ENCODE peak calls at places on chromosome 9, in six cellular contexts. One of them, this sample, is unnamed.

GRCh38 chr9:135075234-135076142 is 12.0 kb upstream of the OLFM1 start:
- DNase-seq in islet precursor cell: peak; percentile 69
- DNase-seq in activated T-helper 9 cell treated with anti-CD3 and anti-CD28 coated beads, Interleukin-2, amount 50 U/mL, for 16 hours: no peak
- DNase-seq in GM13977: no peak
- DNase-seq in left ventricle myocardium superior: peak; percentile 80
- DNase-seq in HT1080: no peak
- DNase-seq in this sample: no peak

GRCh38 chr9:107242073-107243063 is 40.7 kb upstream of the RAD23B start:
- DNase-seq in islet precursor cell: no peak
- DNase-seq in activated T-helper 9 cell treated with anti-CD3 and anti-CD28 coated beads, Interleukin-2, amount 50 U/mL, for 16 hours: no peak
- DNase-seq in GM13977: no peak
- DNase-seq in left ventricle myocardium superior: no peak
- DNase-seq in HT1080: peak; percentile 56
- DNase-seq in this sample: no peak

GRCh38 chr9:113446323-113446740 is 17.2 kb upstream of the RGS3 start:
- DNase-seq in islet precursor cell: no peak
- DNase-seq in activated T-helper 9 cell treated with anti-CD3 and anti-CD28 coated beads, Interleukin-2, amount 50 U/mL, for 16 hours: no peak
- DNase-seq in GM13977: peak; percentile 81
- DNase-seq in left ventricle myocardium superior: no peak
- DNase-seq in HT1080: peak; percentile 59
- DNase-seq in this sample: peak; percentile 51

GRCh38 chr9:36759976-36760375 is 187.3 kb downstream of the MELK start:
- DNase-seq in islet precursor cell: no peak
- DNase-seq in activated T-helper 9 cell treated with anti-CD3 and anti-CD28 coated beads, Interleukin-2, amount 50 U/mL, for 16 hours: no peak
- DNase-seq in GM13977: no peak
- DNase-seq in left ventricle myocardium superior: no peak
- DNase-seq in HT1080: no peak
- DNase-seq in this sample: no peak

GRCh38 chr9:113511047-113511521 is 47.6 kb downstream of the RGS3 start:
- DNase-seq in islet precursor cell: no peak
- DNase-seq in activated T-helper 9 cell treated with anti-CD3 and anti-CD28 coated beads, Interleukin-2, amount 50 U/mL, for 16 hours: no peak
- DNase-seq in GM13977: no peak
- DNase-seq in left ventricle myocardium superior: peak; percentile 85
- DNase-seq in HT1080: no peak
- DNase-seq in this sample: no peak

GRCh38 chr9:97518909-97519307 is 17.4 kb downstream of the TMOD1 start:
- DNase-seq in islet precursor cell: peak; percentile 68
- DNase-seq in activated T-helper 9 cell treated with anti-CD3 and anti-CD28 coated beads, Interleukin-2, amount 50 U/mL, for 16 hours: no peak
- DNase-seq in GM13977: no peak
- DNase-seq in left ventricle myocardium superior: no peak
- DNase-seq in HT1080: peak; percentile 83
- DNase-seq in this sample: peak; percentile 40

GRCh38 chr9:4117835-4118610 is 181.8 kb downstream of the GLIS3 start:
- DNase-seq in islet precursor cell: no peak
- DNase-seq in activated T-helper 9 cell treated with anti-CD3 and anti-CD28 coated beads, Interleukin-2, amount 50 U/mL, for 16 hours: peak; percentile 25
- DNase-seq in GM13977: peak; percentile 69
- DNase-seq in left ventricle myocardium superior: peak; percentile 37
- DNase-seq in HT1080: no peak
- DNase-seq in this sample: no peak

GRCh38 chr9:19748278-19749126 is 40.3 kb downstream of the SLC24A2 start:
- DNase-seq in islet precursor cell: no peak
- DNase-seq in activated T-helper 9 cell treated with anti-CD3 and anti-CD28 coated beads, Interleukin-2, amount 50 U/mL, for 16 hours: no peak
- DNase-seq in GM13977: no peak
- DNase-seq in left ventricle myocardium superior: no peak
- DNase-seq in HT1080: peak; percentile 79
- DNase-seq in this sample: peak; percentile 26

GRCh38 chr9:130041648-130042405 is 1.2 kb downstream of the FNBP1 start:
- DNase-seq in islet precursor cell: peak; percentile 61
- DNase-seq in activated T-helper 9 cell treated with anti-CD3 and anti-CD28 coated beads, Interleukin-2, amount 50 U/mL, for 16 hours: no peak
- DNase-seq in GM13977: no peak
- DNase-seq in left ventricle myocardium superior: peak; percentile 39
- DNase-seq in HT1080: peak; percentile 25
- DNase-seq in this sample: peak; percentile 26

GRCh38 chr9:91376239-91376638 is 14.5 kb upstream of the AUH start:
- DNase-seq in islet precursor cell: no peak
- DNase-seq in activated T-helper 9 cell treated with anti-CD3 and anti-CD28 coated beads, Interleukin-2, amount 50 U/mL, for 16 hours: no peak
- DNase-seq in GM13977: no peak
- DNase-seq in left ventricle myocardium superior: no peak
- DNase-seq in HT1080: no peak
- DNase-seq in this sample: no peak

GRCh38 chr9:104860280-104860679 is 67.7 kb downstream of the ABCA1 start:
- DNase-seq in islet precursor cell: no peak
- DNase-seq in activated T-helper 9 cell treated with anti-CD3 and anti-CD28 coated beads, Interleukin-2, amount 50 U/mL, for 16 hours: no peak
- DNase-seq in GM13977: no peak
- DNase-seq in left ventricle myocardium superior: no peak
- DNase-seq in HT1080: no peak
- DNase-seq in this sample: no peak

GRCh38 chr9:133306242-133307194 is 29.5 kb downstream of the SURF6 start:
- DNase-seq in islet precursor cell: no peak
- DNase-seq in activated T-helper 9 cell treated with anti-CD3 and anti-CD28 coated beads, Interleukin-2, amount 50 U/mL, for 16 hours: no peak
- DNase-seq in GM13977: no peak
- DNase-seq in left ventricle myocardium superior: no peak
- DNase-seq in HT1080: peak; percentile 62
- DNase-seq in this sample: no peak

GRCh38 chr9:137479315-137479861 is 20.3 kb upstream of the NSMF start:
- DNase-seq in islet precursor cell: no peak
- DNase-seq in activated T-helper 9 cell treated with anti-CD3 and anti-CD28 coated beads, Interleukin-2, amount 50 U/mL, for 16 hours: no peak
- DNase-seq in GM13977: no peak
- DNase-seq in left ventricle myocardium superior: peak; percentile 5
- DNase-seq in HT1080: no peak
- DNase-seq in this sample: no peak

GRCh38 chr9:113857875-113858274 is 18.2 kb upstream of the ZNF618 start:
- DNase-seq in islet precursor cell: no peak
- DNase-seq in activated T-helper 9 cell treated with anti-CD3 and anti-CD28 coated beads, Interleukin-2, amount 50 U/mL, for 16 hours: no peak
- DNase-seq in GM13977: no peak
- DNase-seq in left ventricle myocardium superior: no peak
- DNase-seq in HT1080: no peak
- DNase-seq in this sample: no peak

GRCh38 chr9:81687521-81688261 is 1.7 kb downstream of the TLE1 start:
- DNase-seq in islet precursor cell: peak; percentile 64
- DNase-seq in activated T-helper 9 cell treated with anti-CD3 and anti-CD28 coated beads, Interleukin-2, amount 50 U/mL, for 16 hours: no peak
- DNase-seq in GM13977: peak; percentile 25
- DNase-seq in left ventricle myocardium superior: peak; percentile 63
- DNase-seq in HT1080: peak; percentile 40
- DNase-seq in this sample: peak; percentile 44

GRCh38 chr9:2413196-2413840 is 208.3 kb upstream of the VLDLR start:
- DNase-seq in islet precursor cell: no peak
- DNase-seq in activated T-helper 9 cell treated with anti-CD3 and anti-CD28 coated beads, Interleukin-2, amount 50 U/mL, for 16 hours: no peak
- DNase-seq in GM13977: no peak
- DNase-seq in left ventricle myocardium superior: no peak
- DNase-seq in HT1080: no peak
- DNase-seq in this sample: no peak

GRCh38 chr9:122498883-122499288 is 11.7 kb upstream of the OR1J2 start:
- DNase-seq in islet precursor cell: peak; percentile 94
- DNase-seq in activated T-helper 9 cell treated with anti-CD3 and anti-CD28 coated beads, Interleukin-2, amount 50 U/mL, for 16 hours: no peak
- DNase-seq in GM13977: peak; percentile 32
- DNase-seq in left ventricle myocardium superior: no peak
- DNase-seq in HT1080: peak; percentile 36
- DNase-seq in this sample: peak; percentile 82

GRCh38 chr9:123806829-123807228 is 123.1 kb downstream of the DENND1A start:
- DNase-seq in islet precursor cell: no peak
- DNase-seq in activated T-helper 9 cell treated with anti-CD3 and anti-CD28 coated beads, Interleukin-2, amount 50 U/mL, for 16 hours: no peak
- DNase-seq in GM13977: no peak
- DNase-seq in left ventricle myocardium superior: no peak
- DNase-seq in HT1080: no peak
- DNase-seq in this sample: no peak

GRCh38 chr9:83060557-83060956 is 2.4 kb downstream of the RASEF start:
- DNase-seq in islet precursor cell: no peak
- DNase-seq in activated T-helper 9 cell treated with anti-CD3 and anti-CD28 coated beads, Interleukin-2, amount 50 U/mL, for 16 hours: no peak
- DNase-seq in GM13977: no peak
- DNase-seq in left ventricle myocardium superior: no peak
- DNase-seq in HT1080: no peak
- DNase-seq in this sample: no peak

GRCh38 chr9:35645736-35646582 is 4.8 kb downstream of the SIT1 start:
- DNase-seq in islet precursor cell: peak; percentile 83
- DNase-seq in activated T-helper 9 cell treated with anti-CD3 and anti-CD28 coated beads, Interleukin-2, amount 50 U/mL, for 16 hours: no peak
- DNase-seq in GM13977: peak; percentile 24
- DNase-seq in left ventricle myocardium superior: no peak
- DNase-seq in HT1080: no peak
- DNase-seq in this sample: peak; percentile 51

GRCh38 chr9:22244141-22245011 is 202.2 kb upstream of the DMRTA1 start:
- DNase-seq in islet precursor cell: peak; percentile 81
- DNase-seq in activated T-helper 9 cell treated with anti-CD3 and anti-CD28 coated beads, Interleukin-2, amount 50 U/mL, for 16 hours: no peak
- DNase-seq in GM13977: peak; percentile 36
- DNase-seq in left ventricle myocardium superior: no peak
- DNase-seq in HT1080: peak; percentile 62
- DNase-seq in this sample: peak; percentile 55

GRCh38 chr9:107866912-107867311 is 377.3 kb upstream of the KLF4 start:
- DNase-seq in islet precursor cell: no peak
- DNase-seq in activated T-helper 9 cell treated with anti-CD3 and anti-CD28 coated beads, Interleukin-2, amount 50 U/mL, for 16 hours: no peak
- DNase-seq in GM13977: no peak
- DNase-seq in left ventricle myocardium superior: no peak
- DNase-seq in HT1080: no peak
- DNase-seq in this sample: peak; percentile 26

GRCh38 chr9:22154064-22154463 is 145.0 kb upstream of the CDKN2B start:
- DNase-seq in islet precursor cell: no peak
- DNase-seq in activated T-helper 9 cell treated with anti-CD3 and anti-CD28 coated beads, Interleukin-2, amount 50 U/mL, for 16 hours: no peak
- DNase-seq in GM13977: no peak
- DNase-seq in left ventricle myocardium superior: no peak
- DNase-seq in HT1080: no peak
- DNase-seq in this sample: no peak

GRCh38 chr9:137055385-137056364 is 1.8 kb upstream of the ENTPD2 start:
- DNase-seq in islet precursor cell: no peak
- DNase-seq in activated T-helper 9 cell treated with anti-CD3 and anti-CD28 coated beads, Interleukin-2, amount 50 U/mL, for 16 hours: no peak
- DNase-seq in GM13977: no peak
- DNase-seq in left ventricle myocardium superior: peak; percentile 96
- DNase-seq in HT1080: no peak
- DNase-seq in this sample: peak; percentile 94

GRCh38 chr9:109843651-109844050 is 63.7 kb downstream of the PALM2AKAP2 start:
- DNase-seq in islet precursor cell: no peak
- DNase-seq in activated T-helper 9 cell treated with anti-CD3 and anti-CD28 coated beads, Interleukin-2, amount 50 U/mL, for 16 hours: no peak
- DNase-seq in GM13977: no peak
- DNase-seq in left ventricle myocardium superior: peak; percentile 94
- DNase-seq in HT1080: no peak
- DNase-seq in this sample: no peak

GRCh38 chr9:27337833-27338526 is 41.0 kb upstream of the EQTN start:
- DNase-seq in islet precursor cell: no peak
- DNase-seq in activated T-helper 9 cell treated with anti-CD3 and anti-CD28 coated beads, Interleukin-2, amount 50 U/mL, for 16 hours: no peak
- DNase-seq in GM13977: no peak
- DNase-seq in left ventricle myocardium superior: no peak
- DNase-seq in HT1080: no peak
- DNase-seq in this sample: no peak

GRCh38 chr9:33350310-33350709 is 52.1 kb downstream of the AQP7 start:
- DNase-seq in islet precursor cell: no peak
- DNase-seq in activated T-helper 9 cell treated with anti-CD3 and anti-CD28 coated beads, Interleukin-2, amount 50 U/mL, for 16 hours: no peak
- DNase-seq in GM13977: no peak
- DNase-seq in left ventricle myocardium superior: no peak
- DNase-seq in HT1080: peak; percentile 46
- DNase-seq in this sample: peak; percentile 32

GRCh38 chr9:113503613-113504230 is 40.2 kb downstream of the RGS3 start:
- DNase-seq in islet precursor cell: peak; percentile 71
- DNase-seq in activated T-helper 9 cell treated with anti-CD3 and anti-CD28 coated beads, Interleukin-2, amount 50 U/mL, for 16 hours: no peak
- DNase-seq in GM13977: no peak
- DNase-seq in left ventricle myocardium superior: no peak
- DNase-seq in HT1080: peak; percentile 32
- DNase-seq in this sample: no peak

GRCh38 chr9:84439253-84439652 is 98.7 kb upstream of the SLC28A3 start:
- DNase-seq in islet precursor cell: no peak
- DNase-seq in activated T-helper 9 cell treated with anti-CD3 and anti-CD28 coated beads, Interleukin-2, amount 50 U/mL, for 16 hours: no peak
- DNase-seq in GM13977: no peak
- DNase-seq in left ventricle myocardium superior: no peak
- DNase-seq in HT1080: no peak
- DNase-seq in this sample: no peak

GRCh38 chr9:92607773-92608172 is 62.2 kb downstream of the IPPK start:
- DNase-seq in islet precursor cell: no peak
- DNase-seq in activated T-helper 9 cell treated with anti-CD3 and anti-CD28 coated beads, Interleukin-2, amount 50 U/mL, for 16 hours: no peak
- DNase-seq in GM13977: no peak
- DNase-seq in left ventricle myocardium superior: no peak
- DNase-seq in HT1080: peak; percentile 27
- DNase-seq in this sample: peak; percentile 57

GRCh38 chr9:89236955-89237573 is 58.4 kb upstream of the SHC3 start:
- DNase-seq in islet precursor cell: no peak
- DNase-seq in activated T-helper 9 cell treated with anti-CD3 and anti-CD28 coated beads, Interleukin-2, amount 50 U/mL, for 16 hours: no peak
- DNase-seq in GM13977: no peak
- DNase-seq in left ventricle myocardium superior: no peak
- DNase-seq in HT1080: no peak
- DNase-seq in this sample: peak; percentile 3

GRCh38 chr9:130001185-130001584 is 41.8 kb downstream of the FNBP1 start:
- DNase-seq in islet precursor cell: no peak
- DNase-seq in activated T-helper 9 cell treated with anti-CD3 and anti-CD28 coated beads, Interleukin-2, amount 50 U/mL, for 16 hours: no peak
- DNase-seq in GM13977: no peak
- DNase-seq in left ventricle myocardium superior: no peak
- DNase-seq in HT1080: no peak
- DNase-seq in this sample: no peak

GRCh38 chr9:35274988-35275387 is 113.2 kb downstream of the UNC13B start:
- DNase-seq in islet precursor cell: no peak
- DNase-seq in activated T-helper 9 cell treated with anti-CD3 and anti-CD28 coated beads, Interleukin-2, amount 50 U/mL, for 16 hours: no peak
- DNase-seq in GM13977: no peak
- DNase-seq in left ventricle myocardium superior: no peak
- DNase-seq in HT1080: no peak
- DNase-seq in this sample: no peak

GRCh38 chr9:90433398-90433890 is 209.2 kb downstream of the DIRAS2 start:
- DNase-seq in islet precursor cell: peak; percentile 94
- DNase-seq in activated T-helper 9 cell treated with anti-CD3 and anti-CD28 coated beads, Interleukin-2, amount 50 U/mL, for 16 hours: no peak
- DNase-seq in GM13977: no peak
- DNase-seq in left ventricle myocardium superior: no peak
- DNase-seq in HT1080: peak; percentile 43
- DNase-seq in this sample: peak; percentile 18

GRCh38 chr9:71333311-71333710 is 211.9 kb upstream of the TRPM3 start:
- DNase-seq in islet precursor cell: no peak
- DNase-seq in activated T-helper 9 cell treated with anti-CD3 and anti-CD28 coated beads, Interleukin-2, amount 50 U/mL, for 16 hours: no peak
- DNase-seq in GM13977: no peak
- DNase-seq in left ventricle myocardium superior: no peak
- DNase-seq in HT1080: no peak
- DNase-seq in this sample: no peak

GRCh38 chr9:127452481-127453092 is 1.3 kb downstream of the LRSAM1 start:
- DNase-seq in islet precursor cell: no peak
- DNase-seq in activated T-helper 9 cell treated with anti-CD3 and anti-CD28 coated beads, Interleukin-2, amount 50 U/mL, for 16 hours: no peak
- DNase-seq in GM13977: no peak
- DNase-seq in left ventricle myocardium superior: peak; percentile 84
- DNase-seq in HT1080: peak; percentile 23
- DNase-seq in this sample: peak; percentile 72

GRCh38 chr9:114280636-114281315 is 42.1 kb upstream of the ORM1 start:
- DNase-seq in islet precursor cell: peak; percentile 21
- DNase-seq in activated T-helper 9 cell treated with anti-CD3 and anti-CD28 coated beads, Interleukin-2, amount 50 U/mL, for 16 hours: no peak
- DNase-seq in GM13977: no peak
- DNase-seq in left ventricle myocardium superior: peak; percentile 53
- DNase-seq in HT1080: no peak
- DNase-seq in this sample: no peak

GRCh38 chr9:18759836-18760235 is 273.2 kb downstream of the SAXO1 start:
- DNase-seq in islet precursor cell: no peak
- DNase-seq in activated T-helper 9 cell treated with anti-CD3 and anti-CD28 coated beads, Interleukin-2, amount 50 U/mL, for 16 hours: no peak
- DNase-seq in GM13977: no peak
- DNase-seq in left ventricle myocardium superior: no peak
- DNase-seq in HT1080: no peak
- DNase-seq in this sample: no peak

This sample was measured in MCF 10A.